ENCODE peak calls at places on chromosome 10, in seven cellular contexts. One of them, this sample, is unnamed.
A peak's percentile ranks its signal among the peaks of the same experiment; 100 is the strongest.

GRCh38 chr10:4450981-4451501 is 375.0 kb upstream of the AKR1E2 start:
- DNase-seq in heart right ventricle: no peak
- DNase-seq in body of pancreas: no peak
- DNase-seq in CD8-positive, alpha-beta memory T cell: no peak
- DNase-seq in tibial artery: no peak
- DNase-seq in upper lobe of right lung: no peak
- DNase-seq in heart left ventricle: no peak
- DNase-seq in this sample: no peak

GRCh38 chr10:454860-455259 is 234.6 kb downstream of the DIP2C start:
- DNase-seq in heart left ventricle: no peak
- DNase-seq in body of pancreas: peak; percentile 45
- DNase-seq in heart right ventricle: no peak
- DNase-seq in CD8-positive, alpha-beta memory T cell: no peak
- DNase-seq in tibial artery: peak; percentile 41
- DNase-seq in upper lobe of right lung: no peak
- DNase-seq in this sample: no peak

GRCh38 chr10:11035318-11035920 is 17.7 kb downstream of the CELF2 start:
- DNase-seq in heart right ventricle: peak; percentile 60
- DNase-seq in tibial artery: peak; percentile 77
- DNase-seq in heart left ventricle: no peak
- DNase-seq in body of pancreas: no peak
- DNase-seq in CD8-positive, alpha-beta memory T cell: no peak
- DNase-seq in upper lobe of right lung: no peak
- DNase-seq in this sample: no peak

GRCh38 chr10:118439824-118440223 is 97.7 kb upstream of the FAM204A start:
- DNase-seq in CD8-positive, alpha-beta memory T cell: no peak
- DNase-seq in body of pancreas: no peak
- DNase-seq in heart left ventricle: no peak
- DNase-seq in heart right ventricle: no peak
- DNase-seq in upper lobe of right lung: no peak
- DNase-seq in tibial artery: no peak
- DNase-seq in this sample: no peak

GRCh38 chr10:47299611-47299988 is 397 bp upstream of the GDF10 start:
- DNase-seq in upper lobe of right lung: no peak
- DNase-seq in body of pancreas: no peak
- DNase-seq in heart right ventricle: no peak
- DNase-seq in CD8-positive, alpha-beta memory T cell: no peak
- DNase-seq in heart left ventricle: no peak
- DNase-seq in tibial artery: no peak
- DNase-seq in this sample: no peak

GRCh38 chr10:1024103-1024502 is 1.6 kb downstream of the IDI2 start:
- DNase-seq in body of pancreas: no peak
- DNase-seq in tibial artery: no peak
- DNase-seq in CD8-positive, alpha-beta memory T cell: no peak
- DNase-seq in heart right ventricle: no peak
- DNase-seq in upper lobe of right lung: no peak
- DNase-seq in heart left ventricle: no peak
- DNase-seq in this sample: no peak

GRCh38 chr10:120490288-120490687 is 33.3 kb downstream of the PLPP4 start:
- DNase-seq in CD8-positive, alpha-beta memory T cell: no peak
- DNase-seq in upper lobe of right lung: no peak
- DNase-seq in tibial artery: no peak
- DNase-seq in heart left ventricle: no peak
- DNase-seq in body of pancreas: no peak
- DNase-seq in heart right ventricle: no peak
- DNase-seq in this sample: no peak

GRCh38 chr10:50595785-50596184 is 28.0 kb downstream of the SGMS1 start:
- DNase-seq in CD8-positive, alpha-beta memory T cell: no peak
- DNase-seq in heart left ventricle: no peak
- DNase-seq in body of pancreas: peak; percentile 61
- DNase-seq in tibial artery: no peak
- DNase-seq in upper lobe of right lung: no peak
- DNase-seq in heart right ventricle: no peak
- DNase-seq in this sample: no peak

GRCh38 chr10:104546756-104547155 is 94.3 kb upstream of the SORCS3 start:
- DNase-seq in heart right ventricle: no peak
- DNase-seq in tibial artery: no peak
- DNase-seq in CD8-positive, alpha-beta memory T cell: no peak
- DNase-seq in upper lobe of right lung: no peak
- DNase-seq in body of pancreas: no peak
- DNase-seq in heart left ventricle: no peak
- DNase-seq in this sample: no peak

GRCh38 chr10:92989250-92989649 is 71.3 kb upstream of the CYP26C1 start:
- DNase-seq in heart left ventricle: no peak
- DNase-seq in body of pancreas: no peak
- DNase-seq in tibial artery: no peak
- DNase-seq in heart right ventricle: no peak
- DNase-seq in upper lobe of right lung: no peak
- DNase-seq in CD8-positive, alpha-beta memory T cell: no peak
- DNase-seq in this sample: no peak

GRCh38 chr10:70379581-70380176 is 2.7 kb downstream of the LRRC20 start:
- DNase-seq in upper lobe of right lung: no peak
- DNase-seq in heart right ventricle: no peak
- DNase-seq in body of pancreas: peak; percentile 54
- DNase-seq in CD8-positive, alpha-beta memory T cell: no peak
- DNase-seq in heart left ventricle: no peak
- DNase-seq in tibial artery: no peak
- DNase-seq in this sample: no peak

GRCh38 chr10:33211123-33211878 is 123.2 kb downstream of the NRP1 start:
- DNase-seq in CD8-positive, alpha-beta memory T cell: no peak
- DNase-seq in heart left ventricle: peak; percentile 75
- DNase-seq in tibial artery: peak; percentile 63
- DNase-seq in upper lobe of right lung: no peak
- DNase-seq in heart right ventricle: no peak
- DNase-seq in body of pancreas: no peak
- DNase-seq in this sample: no peak

GRCh38 chr10:33001908-33002492 is 44.0 kb upstream of the ITGB1 start:
- DNase-seq in CD8-positive, alpha-beta memory T cell: no peak
- DNase-seq in body of pancreas: no peak
- DNase-seq in tibial artery: no peak
- DNase-seq in heart left ventricle: no peak
- DNase-seq in heart right ventricle: no peak
- DNase-seq in upper lobe of right lung: no peak
- DNase-seq in this sample: no peak

GRCh38 chr10:12540341-12540781 is 191.0 kb downstream of the CAMK1D start:
- DNase-seq in tibial artery: no peak
- DNase-seq in heart left ventricle: no peak
- DNase-seq in body of pancreas: no peak
- DNase-seq in heart right ventricle: no peak
- DNase-seq in CD8-positive, alpha-beta memory T cell: no peak
- DNase-seq in upper lobe of right lung: no peak
- DNase-seq in this sample: no peak

GRCh38 chr10:17226891-17227303 is 1.1 kb upstream of the VIM start:
- DNase-seq in heart right ventricle: no peak
- DNase-seq in tibial artery: no peak
- DNase-seq in CD8-positive, alpha-beta memory T cell: no peak
- DNase-seq in body of pancreas: no peak
- DNase-seq in heart left ventricle: no peak
- DNase-seq in upper lobe of right lung: no peak
- DNase-seq in this sample: no peak

GRCh38 chr10:101560293-101561067 is 27.6 kb downstream of the POLL start:
- DNase-seq in heart right ventricle: no peak
- DNase-seq in body of pancreas: no peak
- DNase-seq in upper lobe of right lung: no peak
- DNase-seq in tibial artery: peak; percentile 13
- DNase-seq in CD8-positive, alpha-beta memory T cell: no peak
- DNase-seq in heart left ventricle: peak; percentile 40
- DNase-seq in this sample: no peak

GRCh38 chr10:34727595-34728033 is 87.5 kb downstream of the PARD3 start:
- DNase-seq in heart right ventricle: no peak
- DNase-seq in tibial artery: no peak
- DNase-seq in heart left ventricle: no peak
- DNase-seq in CD8-positive, alpha-beta memory T cell: no peak
- DNase-seq in upper lobe of right lung: peak; percentile 68
- DNase-seq in body of pancreas: peak; percentile 55
- DNase-seq in this sample: no peak

DNA sequence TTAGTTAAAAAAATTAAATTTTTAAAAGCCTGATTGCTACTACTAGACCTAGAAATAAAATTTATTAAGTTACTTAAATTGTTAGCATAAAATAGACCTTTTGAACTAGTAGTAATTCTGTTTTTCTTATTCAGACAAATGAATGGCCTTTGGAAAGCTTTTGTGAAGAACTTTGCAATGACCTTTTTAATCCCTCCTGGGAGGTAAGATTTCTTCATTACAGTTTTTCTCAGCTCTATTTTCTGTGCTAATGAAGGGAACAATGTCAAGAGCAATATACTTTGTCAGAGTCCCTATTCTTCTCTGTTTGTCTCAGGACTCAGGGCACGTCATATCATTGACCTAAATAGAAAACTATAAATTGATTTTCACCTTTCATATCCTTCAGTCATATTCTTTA is 33.5 kb downstream of the BTAF1 start:
- DNase-seq in CD8-positive, alpha-beta memory T cell: no peak
- DNase-seq in upper lobe of right lung: no peak
- DNase-seq in heart right ventricle: no peak
- DNase-seq in tibial artery: no peak
- DNase-seq in heart left ventricle: no peak
- DNase-seq in body of pancreas: no peak
- DNase-seq in this sample: no peak
- H3K36me3 ChIP-seq in CD8-positive, alpha-beta memory T cell: peaks cover 49% of the 10 kb centered on the region
- H3K36me3 ChIP-seq in upper lobe of right lung: peaks cover 97% of the 10 kb centered on the region
- H3K36me3 ChIP-seq in heart right ventricle: peaks cover 100% of the 10 kb centered on the region
- H3K36me3 ChIP-seq in tibial artery: peaks cover 87% of the 10 kb centered on the region
- H3K36me3 ChIP-seq in heart left ventricle: peaks cover 98% of the 10 kb centered on the region
- H3K36me3 ChIP-seq in body of pancreas: no peaks in the 10 kb centered on the region
- H3K36me3 ChIP-seq in this sample: peaks cover 76% of the 10 kb centered on the region

DNA sequence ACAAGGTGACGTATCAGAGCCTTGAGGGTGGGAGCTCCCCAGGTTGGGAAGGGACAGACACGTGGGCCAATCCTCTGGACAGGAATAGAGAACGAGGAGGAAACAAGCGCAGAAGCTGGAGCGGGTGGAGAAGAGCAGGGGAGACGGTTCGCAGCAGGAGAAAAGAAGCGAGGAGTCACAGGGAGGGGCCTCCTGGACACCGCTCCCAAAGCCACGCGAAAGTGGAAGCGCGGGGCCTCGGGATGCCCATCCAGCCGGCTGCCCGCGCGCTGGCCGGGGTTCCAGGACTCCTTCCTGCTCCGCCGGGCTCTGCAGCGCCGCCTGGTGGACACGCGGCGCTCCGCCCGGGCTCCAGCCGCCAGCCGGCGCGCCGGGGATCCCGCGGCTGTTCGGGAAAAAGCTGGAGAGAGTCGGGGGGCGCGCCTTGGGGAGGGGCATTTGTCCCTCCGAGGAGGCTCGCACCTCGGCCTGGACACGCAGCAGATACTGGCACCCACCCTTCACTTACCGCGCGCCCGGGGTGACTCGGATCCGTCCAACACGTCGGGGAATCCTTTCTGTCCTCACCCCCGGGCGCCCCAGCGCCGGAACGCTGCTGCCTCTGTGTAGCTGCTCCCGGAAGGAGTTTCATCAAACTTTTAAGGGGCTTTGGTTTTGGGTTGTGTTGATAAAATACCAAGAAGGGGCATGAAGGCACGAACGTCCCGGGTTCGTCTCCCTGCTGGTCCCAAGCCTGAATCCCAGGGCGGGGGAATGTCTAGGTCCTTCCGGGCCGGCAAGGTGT is 6.2 kb downstream of the ZNF503 start:
- DNase-seq in heart right ventricle: no peak
- DNase-seq in heart left ventricle: peak; percentile 82
- DNase-seq in body of pancreas: peak; percentile 74
- DNase-seq in tibial artery: peak; percentile 27
- DNase-seq in CD8-positive, alpha-beta memory T cell: no peak
- DNase-seq in upper lobe of right lung: peak; percentile 88
- DNase-seq in this sample: no peak
- H3K27me3 ChIP-seq in heart right ventricle: peaks cover 39% of the 10 kb centered on the region
- H3K27me3 ChIP-seq in heart left ventricle: no peaks in the 10 kb centered on the region
- H3K27me3 ChIP-seq in body of pancreas: no peaks in the 10 kb centered on the region
- H3K27me3 ChIP-seq in tibial artery: no peaks in the 10 kb centered on the region
- H3K27me3 ChIP-seq in CD8-positive, alpha-beta memory T cell: peaks cover 12% of the 10 kb centered on the region
- H3K27me3 ChIP-seq in upper lobe of right lung: peaks cover 11% of the 10 kb centered on the region
- H3K27me3 ChIP-seq in this sample: peaks cover 27% of the 10 kb centered on the region

DNA sequence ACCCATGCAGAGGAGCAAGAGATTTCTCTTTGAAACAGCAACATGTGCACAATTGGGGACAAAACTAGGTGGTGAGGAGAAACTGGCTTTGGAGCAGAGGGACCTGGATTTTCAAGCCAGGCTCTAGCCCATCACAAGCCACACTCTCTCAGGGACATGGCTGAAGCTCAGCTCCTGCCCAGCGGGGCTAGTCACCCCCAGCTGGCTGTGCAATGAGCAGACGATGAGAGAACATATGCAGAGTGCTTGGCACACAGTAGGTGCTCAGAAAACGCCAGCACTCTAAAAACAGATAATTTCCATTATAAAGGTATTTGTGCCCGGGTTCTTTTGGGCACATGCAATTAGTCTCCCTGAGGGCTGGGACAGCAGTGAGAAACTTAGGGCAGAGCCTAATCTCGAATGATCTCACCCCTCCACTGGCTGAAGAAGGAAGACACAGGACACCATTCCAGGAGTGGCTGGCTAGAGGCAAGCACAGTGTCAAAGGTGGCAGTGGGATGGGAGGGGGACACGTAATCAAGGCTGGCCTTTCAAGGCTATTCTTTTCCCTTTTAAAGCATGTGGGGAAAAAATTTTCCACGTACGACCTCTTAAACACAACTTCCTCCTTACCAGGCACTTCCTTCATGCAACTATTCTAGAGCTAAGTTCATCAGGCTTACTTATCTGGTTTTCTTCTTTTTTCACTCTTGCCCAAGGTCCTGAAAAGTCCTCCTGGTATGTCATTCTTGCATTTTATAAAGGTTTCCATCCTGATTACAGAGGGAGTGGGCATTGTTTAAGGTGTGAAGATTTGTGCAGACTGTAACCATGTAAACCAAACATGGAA is 15.1 kb downstream of the FAM53B start:
- DNase-seq in body of pancreas: no peak
- DNase-seq in CD8-positive, alpha-beta memory T cell: no peak
- DNase-seq in heart left ventricle: no peak
- DNase-seq in upper lobe of right lung: peak; percentile 62
- DNase-seq in heart right ventricle: no peak
- DNase-seq in tibial artery: no peak
- DNase-seq in this sample: no peak
- H3K36me3 ChIP-seq in body of pancreas: no peaks in the 10 kb centered on the region
- H3K36me3 ChIP-seq in CD8-positive, alpha-beta memory T cell: peaks cover 5% of the 10 kb centered on the region
- H3K36me3 ChIP-seq in heart left ventricle: peaks cover 5% of the 10 kb centered on the region
- H3K36me3 ChIP-seq in upper lobe of right lung: no peaks in the 10 kb centered on the region
- H3K36me3 ChIP-seq in heart right ventricle: peaks cover 5% of the 10 kb centered on the region
- H3K36me3 ChIP-seq in tibial artery: no peaks in the 10 kb centered on the region
- H3K36me3 ChIP-seq in this sample: no peaks in the 10 kb centered on the region

DNA sequence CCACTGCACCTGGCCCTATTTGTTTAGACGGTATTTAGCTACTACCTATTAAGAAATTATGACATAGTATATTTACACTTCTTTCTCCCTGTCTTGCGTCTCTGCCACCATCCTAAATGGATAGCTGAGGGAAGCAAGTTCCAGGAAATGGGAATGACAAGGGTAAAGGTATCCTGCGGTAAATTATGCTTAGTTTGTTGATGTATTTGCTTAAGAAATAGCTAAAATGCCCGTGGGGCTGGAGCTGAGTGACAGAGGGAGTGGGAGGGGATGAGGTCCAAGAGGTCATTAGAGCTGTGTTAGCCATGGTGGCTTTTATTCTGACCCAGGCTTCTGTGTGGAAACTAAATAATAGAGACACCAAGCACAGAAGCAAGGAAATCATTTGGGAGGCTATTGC is 29.0 kb upstream of the UBE2D1 start:
- DNase-seq in CD8-positive, alpha-beta memory T cell: no peak
- DNase-seq in heart right ventricle: no peak
- DNase-seq in upper lobe of right lung: no peak
- DNase-seq in heart left ventricle: no peak
- DNase-seq in tibial artery: no peak
- DNase-seq in body of pancreas: no peak
- DNase-seq in this sample: no peak
- H3K27me3 ChIP-seq in CD8-positive, alpha-beta memory T cell: peaks cover 5% of the 10 kb centered on the region
- H3K27me3 ChIP-seq in heart right ventricle: peaks cover 33% of the 10 kb centered on the region
- H3K27me3 ChIP-seq in upper lobe of right lung: peaks cover 9% of the 10 kb centered on the region
- H3K27me3 ChIP-seq in heart left ventricle: no peaks in the 10 kb centered on the region
- H3K27me3 ChIP-seq in tibial artery: peaks cover 8% of the 10 kb centered on the region
- H3K27me3 ChIP-seq in body of pancreas: no peaks in the 10 kb centered on the region
- H3K27me3 ChIP-seq in this sample: peaks cover 7% of the 10 kb centered on the region